ENCODE peak calls at places on chromosomes 7 and 10, in six cellular contexts. C is Peyer's patch, W is adrenal gland, G is sigmoid colon, K is uterus, V is HCT116. O is an unnamed sample.

GRCh38 chr7:40283391-40283790 is 148.6 kb downstream of the SUGCT start:
- DNase-seq in C (no peak), W (no peak), G (no peak), K (no peak), V (no peak), O (no peak)

GRCh38 chr7:147013820-147014219 is 897.2 kb downstream of the CNTNAP2 start:
- DNase-seq in C (no peak), W (no peak), G (no peak), K (no peak), V (no peak), O (no peak)

GRCh38 chr10:124640056-124640455 is 104.1 kb downstream of the FAM53B start:
- DNase-seq in C (no peak), W (no peak), G (no peak), K (no peak), V (no peak), O (no peak)

GRCh38 chr10:97701438-97702064 is 12.0 kb upstream of the MARVELD1 start:
- DNase-seq in C (no peak), W (peak; percentile 55), G (no peak), K (peak; percentile 70), V (no peak), O (peak; percentile 44)

GRCh38 chr7:22447008-22447407 is 53.0 kb downstream of the STEAP1B start:
- DNase-seq in C (no peak), W (no peak), G (no peak), K (no peak), V (no peak), O (no peak)

GRCh38 chr7:116630932-116631449 is 41.0 kb upstream of the MET start:
- DNase-seq in C (peak; percentile 87), W (peak; percentile 83), G (peak; percentile 78), K (no peak), V (peak; percentile 96), O (peak; percentile 93)

GRCh38 chr10:70937661-70938060 is 49.3 kb upstream of the PCBD1 start:
- DNase-seq in C (no peak), W (no peak), G (no peak), K (no peak), V (no peak), O (no peak)

GRCh38 chr7:41287559-41288335 is 415.1 kb downstream of the INHBA start:
- DNase-seq in C (no peak), W (no peak), G (no peak), K (no peak), V (no peak), O (no peak)

GRCh38 chr10:499991-500390 is 189.5 kb downstream of the DIP2C start:
- DNase-seq in C (peak; percentile 35), W (no peak), G (peak; percentile 64), K (no peak), V (no peak), O (no peak)

GRCh38 chr10:30691601-30692015 is 62.1 kb upstream of the LYZL2 start:
- DNase-seq in C (no peak), W (no peak), G (no peak), K (no peak), V (no peak), O (no peak)

GRCh38 chr10:58715056-58715455 is 202.4 kb downstream of the BICC1 start:
- DNase-seq in C (no peak), W (no peak), G (no peak), K (no peak), V (no peak), O (no peak)

GRCh38 chr10:5413012-5413938 is 918 bp downstream of the NET1 start:
- DNase-seq in C (peak; percentile 51), W (no peak), G (no peak), K (no peak), V (no peak), O (no peak)

GRCh38 chr10:84397735-84398144 is 69.4 kb downstream of the CCSER2 start:
- DNase-seq in C (no peak), W (no peak), G (no peak), K (no peak), V (no peak), O (no peak)

GRCh38 chr10:99859585-99859984 is 77.1 kb downstream of the ABCC2 start:
- DNase-seq in C (no peak), W (no peak), G (no peak), K (no peak), V (peak; percentile 60), O (no peak)

GRCh38 chr7:37916017-37916672 is 472 bp downstream of the SFRP4 start:
- DNase-seq in C (peak; percentile 55), W (no peak), G (peak; percentile 66), K (peak; percentile 44), V (no peak), O (no peak)

GRCh38 chr7:108380527-108380926 is 75.7 kb downstream of the NRCAM start:
- DNase-seq in C (no peak), W (no peak), G (no peak), K (no peak), V (no peak), O (no peak)

GRCh38 chr10:22148956-22149355 is 68.9 kb downstream of the EBLN1 start:
- DNase-seq in C (no peak), W (no peak), G (no peak), K (no peak), V (no peak), O (no peak)

GRCh38 chr10:12235796-12236195 is 39.8 kb downstream of the CDC123 start:
- DNase-seq in C (no peak), W (no peak), G (no peak), K (no peak), V (no peak), O (no peak)

GRCh38 chr10:62788861-62789467 is 15.6 kb upstream of the ADO start:
- DNase-seq in C (no peak), W (no peak), G (no peak), K (no peak), V (no peak), O (no peak)

GRCh38 chr10:64468219-64468618 is 947.0 kb downstream of the REEP3 start:
- DNase-seq in C (no peak), W (no peak), G (no peak), K (no peak), V (peak; percentile 24), O (no peak)

GRCh38 chr10:122864901-122865300 is 14.5 kb downstream of the FAM24B start:
- DNase-seq in C (no peak), W (no peak), G (no peak), K (no peak), V (no peak), O (no peak)

GRCh38 chr7:95295399-95295798 is 28.9 kb downstream of the PON1 start:
- DNase-seq in C (no peak), W (no peak), G (no peak), K (no peak), V (no peak), O (no peak)

GRCh38 chr7:77979219-77979618 is 180.6 kb downstream of the PHTF2 start:
- DNase-seq in C (no peak), W (no peak), G (no peak), K (no peak), V (no peak), O (no peak)

GRCh38 chr10:92125169-92125543 is 165.7 kb downstream of the CPEB3 start:
- DNase-seq in C (no peak), W (no peak), G (no peak), K (no peak), V (no peak), O (no peak)

GRCh38 chr10:17847586-17848296 is 38.6 kb downstream of the MRC1 start:
- DNase-seq in C (no peak), W (no peak), G (no peak), K (no peak), V (no peak), O (no peak)

GRCh38 chr10:101139421-101139911 is 8.4 kb downstream of the TLX1 start:
- DNase-seq in C (no peak), W (no peak), G (peak; percentile 47), K (no peak), V (no peak), O (no peak)

GRCh38 chr10:129626309-129626708 is 159.3 kb downstream of the MGMT start:
- DNase-seq in C (no peak), W (no peak), G (no peak), K (no peak), V (no peak), O (peak; percentile 70)

GRCh38 chr10:35803046-35803445 is 160.9 kb upstream of the FZD8 start:
- DNase-seq in C (no peak), W (no peak), G (no peak), K (no peak), V (no peak), O (no peak)

DNA sequence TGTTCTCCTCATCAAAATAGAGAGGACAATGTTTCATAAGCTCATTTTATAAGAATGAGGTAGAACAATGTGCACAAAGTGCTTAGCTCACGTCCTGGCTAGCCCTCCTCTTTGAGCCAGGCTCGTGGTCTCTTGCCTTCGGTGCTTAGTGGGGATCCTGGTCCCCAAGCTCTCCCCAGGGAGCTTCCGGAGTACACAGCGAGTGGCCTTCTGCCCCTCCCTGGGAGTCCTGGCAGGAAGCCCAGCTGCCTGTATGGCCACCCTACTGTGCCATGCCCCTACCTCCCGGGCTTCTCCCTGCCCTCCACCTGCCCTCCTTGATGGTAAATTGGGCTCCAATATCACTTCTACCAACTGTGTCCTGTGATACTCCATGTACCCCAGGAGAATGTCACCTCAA is 859 bp downstream of the MYO1G start:
- DNase-seq in C (no peak), W (no peak), G (peak; percentile 57), K (no peak), V (no peak), O (no peak)
- H3K4me3 ChIP-seq in C (peak overlapping the region; percentile 38), W (no peak overlapping the region), G (no peak overlapping the region), K (no peak overlapping the region), V (no peak overlapping the region), O (no peak overlapping the region)

GRCh38 chr10:85724215-85724614 is 642.4 kb downstream of the GRID1 start:
- DNase-seq in C (no peak), W (no peak), G (no peak), K (no peak), V (no peak), O (no peak)

GRCh38 chr10:85720931-85721330 is 645.7 kb downstream of the GRID1 start:
- DNase-seq in C (no peak), W (no peak), G (no peak), K (no peak), V (no peak), O (no peak)

GRCh38 chr10:85713885-85714284 is 652.7 kb downstream of the GRID1 start:
- DNase-seq in C (no peak), W (no peak), G (no peak), K (no peak), V (no peak), O (no peak)

GRCh38 chr10:85719408-85719807 is 647.2 kb downstream of the GRID1 start:
- DNase-seq in C (no peak), W (no peak), G (no peak), K (no peak), V (no peak), O (no peak)
- TF ChIP-seq POLR2A in C (no peak), W (no peak), G (no peak), K (no peak), V (no peak), O (no peak)

DNA sequence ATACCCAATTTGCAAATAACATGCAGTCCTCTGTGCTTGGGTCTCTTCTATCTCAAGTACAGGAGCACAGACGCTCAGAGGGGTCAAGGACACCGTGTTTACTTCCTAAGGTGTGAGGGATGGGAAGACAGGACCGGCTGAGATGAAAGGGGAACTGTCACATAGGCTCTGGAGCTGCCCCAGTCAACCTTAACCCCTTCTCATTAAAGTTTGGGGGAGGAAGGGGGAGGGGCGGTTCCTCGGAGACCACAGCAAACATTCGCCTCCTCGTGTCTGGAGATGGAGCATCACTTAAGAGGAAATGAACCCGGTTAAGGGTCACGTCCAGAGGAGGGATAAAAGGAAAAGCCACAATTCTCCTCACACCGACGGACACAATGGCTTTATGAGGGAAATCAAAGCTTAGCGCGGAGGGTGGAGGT is 1.1 kb downstream of the SH3PXD2A start:
- DNase-seq in C (no peak), W (no peak), G (no peak), K (no peak), V (no peak), O (no peak)
- H3K4me3 ChIP-seq in C (peak overlapping the region; percentile 56), W (no peak overlapping the region), G (peak overlapping the region; percentile 57), K (peak overlapping the region; percentile 53), V (no peak overlapping the region), O (peak overlapping the region; percentile 44)

GRCh38 chr7:73701357-73701995 is 18.0 kb downstream of the STX1A start:
- DNase-seq in C (peak; percentile 86), W (peak; percentile 48), G (no peak), K (no peak), V (peak; percentile 68), O (no peak)
- TF ChIP-seq POLR2A in C (no peak), W (no peak), G (no peak), K (no peak), V (no peak), O (no peak)

O was measured in lower leg skin.